ENCODE peak calls at places on chromosome 3, in ten cellular contexts. U is brain microvascular endothelial cell, K is natural killer cell, I is MCF 10A, D is glutamatergic neuron, Q is pancreas, M is fibroblast of pulmonary artery, W is neural crest cell, H is transverse colon, Y is HFFc6. R is an unnamed sample.

GRCh38 chr3:113212155-113212844 is 943 bp downstream of the BOC start:
- DNase-seq in U (no peak), K (no peak), I (no peak), D (peak), Q (peak), M (peak), W (no peak), H (no peak), Y (no peak), R (no peak)

GRCh38 chr3:11140054-11140712 is 14.1 kb upstream of the HRH1 start:
- DNase-seq in U (no peak), K (no peak), I (peak), D (no peak), Q (no peak), M (peak), W (no peak), H (peak), Y (no peak), R (peak)

GRCh38 chr3:134755821-134756220 is 39.2 kb upstream of the EPHB1 start:
- DNase-seq in U (no peak), K (no peak), I (no peak), D (no peak), Q (no peak), M (no peak), W (no peak), H (no peak), Y (no peak), R (no peak)

GRCh38 chr3:13655074-13655913 is 106.4 kb downstream of the FBLN2 start:
- DNase-seq in U (no peak), K (peak), I (no peak), D (peak), Q (peak), M (peak), W (peak), H (peak), Y (no peak), R (no peak)

GRCh38 chr3:181974198-181974597 is 262.5 kb downstream of the SOX2 start:
- DNase-seq in U (no peak), K (no peak), I (peak), D (no peak), Q (no peak), M (no peak), W (no peak), H (no peak), Y (no peak), R (no peak)

GRCh38 chr3:100458814-100459213 is 33.6 kb upstream of the TMEM45A start:
- DNase-seq in U (no peak), K (no peak), I (no peak), D (no peak), Q (no peak), M (no peak), W (no peak), H (no peak), Y (no peak), R (no peak)

GRCh38 chr3:109131276-109131675 is 5.2 kb upstream of the C3orf85 start:
- DNase-seq in U (no peak), K (no peak), I (no peak), D (no peak), Q (no peak), M (no peak), W (no peak), H (no peak), Y (no peak), R (no peak)

GRCh38 chr3:11606090-11606784 is 37.5 kb downstream of the VGLL4 start:
- DNase-seq in U (no peak), K (no peak), I (no peak), D (no peak), Q (no peak), M (no peak), W (no peak), H (no peak), Y (no peak), R (no peak)

GRCh38 chr3:133329626-133330025 is 70.2 kb upstream of the BFSP2 start:
- DNase-seq in U (no peak), K (no peak), I (no peak), D (no peak), Q (no peak), M (no peak), W (no peak), H (no peak), Y (no peak), R (no peak)

GRCh38 chr3:176584413-176585176 is 612.7 kb downstream of the TBL1XR1 start:
- DNase-seq in U (peak), K (no peak), I (peak), D (no peak), Q (no peak), M (peak), W (no peak), H (no peak), Y (no peak), R (no peak)

GRCh38 chr3:71989165-71989564 is 204.2 kb upstream of the PROK2 start:
- DNase-seq in U (peak), K (no peak), I (peak), D (no peak), Q (no peak), M (peak), W (no peak), H (no peak), Y (peak), R (peak)

GRCh38 chr3:138898301-138898700 is 48.6 kb downstream of the FOXL2 start:
- DNase-seq in U (peak), K (no peak), I (no peak), D (no peak), Q (no peak), M (peak), W (no peak), H (no peak), Y (peak), R (no peak)

GRCh38 chr3:187807086-187807862 is 62.0 kb upstream of the BCL6 start:
- DNase-seq in U (peak), K (no peak), I (peak), D (no peak), Q (no peak), M (peak), W (no peak), H (no peak), Y (peak), R (no peak)

GRCh38 chr3:140378571-140379340 is 299.1 kb upstream of the TRIM42 start:
- DNase-seq in U (no peak), K (no peak), I (no peak), D (no peak), Q (no peak), M (no peak), W (no peak), H (no peak), Y (no peak), R (no peak)

GRCh38 chr3:140375002-140375401 is 302.9 kb upstream of the TRIM42 start:
- DNase-seq in U (no peak), K (no peak), I (no peak), D (no peak), Q (no peak), M (no peak), W (no peak), H (no peak), Y (no peak), R (no peak)

GRCh38 chr3:140376136-140376889 is 301.6 kb upstream of the TRIM42 start:
- DNase-seq in U (no peak), K (no peak), I (peak), D (no peak), Q (no peak), M (no peak), W (no peak), H (no peak), Y (no peak), R (no peak)

DNA sequence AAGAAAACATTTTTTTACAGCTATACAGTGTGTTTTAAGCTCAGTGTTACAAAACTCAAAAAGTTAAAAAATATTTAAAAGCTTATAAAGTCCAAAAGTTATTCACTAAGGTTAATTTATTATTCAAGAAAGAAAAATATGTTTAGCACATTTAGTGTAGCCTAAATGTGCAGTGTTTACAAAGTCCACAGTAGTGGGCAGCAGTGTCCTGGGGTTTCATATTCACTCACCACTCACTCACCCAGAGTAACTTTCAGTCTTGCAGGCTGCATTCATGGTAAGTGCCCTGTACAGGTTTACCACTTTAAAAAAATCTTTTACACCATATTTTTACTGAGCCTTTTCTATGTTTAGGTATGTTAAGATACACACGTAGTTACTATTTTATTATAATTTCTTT is 300.2 kb upstream of the TRIM42 start:
- DNase-seq in U (no peak), K (no peak), I (no peak), D (no peak), Q (no peak), M (no peak), W (no peak), H (no peak), Y (no peak), R (no peak)
- TF ChIP-seq CTCF in U (no peak), K (no peak), I (no peak), D (no peak), Q (no peak), M (no peak), W (no peak), H (no peak), Y (no peak), R (no peak)

GRCh38 chr3:49454457-49454856 is 15.6 kb upstream of the DAG1 start:
- DNase-seq in U (no peak), K (no peak), I (peak), D (no peak), Q (peak), M (no peak), W (no peak), H (no peak), Y (no peak), R (no peak)
- TF ChIP-seq CTCF in U (peak), K (no peak), I (no peak), D (no peak), Q (no peak), M (peak), W (peak), H (no peak), Y (peak), R (no peak)

DNA sequence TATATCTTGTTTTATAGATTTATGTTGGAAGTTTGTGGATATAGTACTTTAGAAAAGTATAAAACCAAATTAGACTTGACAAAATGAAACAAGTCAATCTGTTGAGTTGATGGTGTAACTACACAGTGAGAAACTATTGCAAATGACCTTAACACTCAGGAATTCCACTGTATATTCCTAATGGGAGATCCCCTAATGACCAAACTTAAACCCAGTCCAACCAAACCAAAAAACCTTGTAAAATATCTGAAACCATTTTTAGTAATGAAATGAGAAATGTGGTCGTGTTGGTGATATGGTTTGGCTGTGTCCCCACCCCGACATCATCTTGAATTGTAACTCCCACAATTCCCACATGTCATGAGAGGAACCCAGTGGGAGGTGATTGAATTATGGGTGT is 31.9 kb upstream of the ATP13A3 start:
- DNase-seq in U (no peak), K (no peak), I (peak), D (no peak), Q (no peak), M (peak), W (no peak), H (no peak), Y (no peak), R (no peak)
- TF ChIP-seq CTCF in U (no peak), K (no peak), I (no peak), D (no peak), Q (no peak), M (no peak), W (no peak), H (no peak), Y (no peak), R (no peak)

GRCh38 chr3:69823710-69824109 is 84.4 kb downstream of the MITF start:
- DNase-seq in U (peak), K (no peak), I (no peak), D (no peak), Q (no peak), M (no peak), W (no peak), H (no peak), Y (no peak), R (no peak)

GRCh38 chr3:69831737-69832136 is 92.5 kb downstream of the MITF start:
- DNase-seq in U (no peak), K (no peak), I (no peak), D (no peak), Q (peak), M (no peak), W (no peak), H (no peak), Y (no peak), R (no peak)

GRCh38 chr3:69828817-69829216 is 89.6 kb downstream of the MITF start:
- DNase-seq in U (no peak), K (no peak), I (no peak), D (no peak), Q (no peak), M (no peak), W (no peak), H (no peak), Y (no peak), R (no peak)

GRCh38 chr3:69830147-69830546 is 90.9 kb downstream of the MITF start:
- DNase-seq in U (no peak), K (no peak), I (peak), D (no peak), Q (no peak), M (no peak), W (no peak), H (no peak), Y (no peak), R (no peak)

DNA sequence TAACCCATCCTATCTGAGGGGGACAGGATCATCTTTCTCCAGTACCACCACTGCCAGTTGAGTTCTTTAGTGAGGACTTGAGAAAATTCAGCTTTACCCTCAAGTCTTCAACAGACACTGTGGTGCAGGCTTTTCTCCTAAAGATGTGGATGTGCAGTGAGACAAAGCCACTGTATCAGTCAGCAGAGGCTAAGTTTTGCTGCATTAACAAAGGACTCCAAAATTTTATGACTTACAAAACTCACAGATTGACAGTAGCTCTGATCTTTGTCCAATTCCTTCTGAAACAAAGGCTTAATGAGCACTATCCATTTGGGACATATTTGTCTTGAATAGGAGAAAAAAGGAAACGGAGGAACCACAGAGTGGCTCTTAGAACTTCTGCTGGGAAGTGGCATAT is 87.9 kb downstream of the MITF start:
- DNase-seq in U (no peak), K (no peak), I (no peak), D (no peak), Q (no peak), M (no peak), W (no peak), H (no peak), Y (no peak), R (no peak)
- TF ChIP-seq CTCF in U (no peak), K (no peak), I (no peak), D (no peak), Q (no peak), M (no peak), W (no peak), H (no peak), Y (no peak), R (no peak)

GRCh38 chr3:18758047-18758704 is 333.0 kb upstream of the SATB1 start:
- DNase-seq in U (no peak), K (no peak), I (peak), D (no peak), Q (no peak), M (peak), W (no peak), H (peak), Y (no peak), R (no peak)
- TF ChIP-seq CTCF in U (peak), K (peak), I (peak), D (peak), Q (peak), M (peak), W (peak), H (peak), Y (peak), R (peak)

GRCh38 chr3:128863560-128863959 is 15.9 kb upstream of the ACAD9 start:
- DNase-seq in U (no peak), K (no peak), I (no peak), D (no peak), Q (no peak), M (no peak), W (no peak), H (no peak), Y (no peak), R (no peak)
- TF ChIP-seq CTCF in U (peak), K (no peak), I (peak), D (peak), Q (no peak), M (peak), W (peak), H (no peak), Y (peak), R (peak)

GRCh38 chr3:23873941-23874340 is 42.8 kb downstream of the NKIRAS1 start:
- DNase-seq in U (no peak), K (no peak), I (peak), D (no peak), Q (no peak), M (peak), W (no peak), H (no peak), Y (no peak), R (no peak)
- TF ChIP-seq CTCF in U (no peak), K (no peak), I (no peak), D (no peak), Q (no peak), M (no peak), W (no peak), H (no peak), Y (no peak), R (no peak)

GRCh38 chr3:17033516-17034168 is 148.9 kb downstream of the PLCL2 start:
- DNase-seq in U (no peak), K (peak), I (peak), D (no peak), Q (no peak), M (peak), W (no peak), H (no peak), Y (no peak), R (no peak)

GRCh38 chr3:17030438-17030837 is 145.7 kb downstream of the PLCL2 start:
- DNase-seq in U (no peak), K (no peak), I (no peak), D (no peak), Q (no peak), M (no peak), W (no peak), H (no peak), Y (no peak), R (no peak)

GRCh38 chr3:17030956-17031652 is 146.3 kb downstream of the PLCL2 start:
- DNase-seq in U (no peak), K (no peak), I (no peak), D (no peak), Q (no peak), M (no peak), W (no peak), H (no peak), Y (no peak), R (no peak)

GRCh38 chr3:17035033-17035432 is 150.3 kb downstream of the PLCL2 start:
- DNase-seq in U (no peak), K (no peak), I (no peak), D (no peak), Q (no peak), M (no peak), W (no peak), H (no peak), Y (no peak), R (no peak)

DNA sequence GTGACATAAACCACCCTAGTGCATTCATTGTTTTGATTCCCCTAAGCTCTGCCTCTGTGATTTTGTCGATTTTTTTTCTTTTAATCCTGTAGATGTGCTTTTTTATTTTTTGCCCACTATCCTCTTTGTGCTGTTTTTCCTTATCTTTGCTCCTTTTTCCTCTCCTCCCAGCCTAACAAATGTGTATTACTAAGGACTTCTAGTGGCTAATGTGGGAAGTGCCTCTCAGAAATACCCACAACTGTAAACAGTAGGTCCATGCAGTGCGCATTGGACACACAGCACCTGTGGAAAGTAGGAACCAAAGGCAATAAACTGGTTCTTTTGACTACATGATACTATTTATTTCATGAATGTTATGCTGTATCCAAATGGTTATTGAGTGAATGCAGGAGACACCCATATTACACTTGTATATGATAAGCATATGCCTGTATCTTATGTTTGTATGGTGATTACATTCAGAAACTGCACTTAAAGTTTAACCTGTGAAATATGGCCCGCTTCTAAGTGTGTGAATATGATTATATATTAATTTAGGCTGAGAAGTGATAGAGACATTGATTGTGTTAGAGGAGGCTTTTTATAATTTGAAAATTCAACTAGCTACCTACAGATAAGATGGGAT is 147.8 kb downstream of the PLCL2 start:
- DNase-seq in U (peak), K (no peak), I (peak), D (no peak), Q (no peak), M (peak), W (no peak), H (no peak), Y (peak), R (no peak)
- TF ChIP-seq CTCF in U (peak), K (peak), I (peak), D (peak), Q (peak), M (peak), W (peak), H (peak), Y (peak), R (peak)

GRCh38 chr3:129937717-129938116 is 36.8 kb upstream of the TRH start:
- DNase-seq in U (no peak), K (no peak), I (no peak), D (no peak), Q (no peak), M (no peak), W (no peak), H (no peak), Y (no peak), R (no peak)
- TF ChIP-seq CTCF in U (no peak), K (no peak), I (no peak), D (no peak), Q (no peak), M (no peak), W (no peak), H (no peak), Y (no peak), R (no peak)

R was measured in CD14-positive monocyte.